ENCODE peak calls at places on chromosomes 7 and 10, in four cellular contexts. G is stimulated activated CD8-positive, alpha-beta memory T cell treated with anti-CD3 and anti-CD28 coated beads, Interleukin-15, amount 100 ng/mL, for 1 hour; L is GM12892; D is psoas muscle. C is an unnamed sample.

GRCh38 chr10:62456611-62457101 is 82.5 kb downstream of the ZNF365 start:
- DNase-seq in G (no peak), L (peak; percentile 14), D (no peak), C (no peak)

GRCh38 chr10:99685232-99686041 is 26.1 kb downstream of the ENTPD7 start:
- DNase-seq in G (no peak), L (no peak), D (no peak), C (no peak)

GRCh38 chr7:40493609-40494041 is 358.8 kb downstream of the SUGCT start:
- DNase-seq in G (no peak), L (no peak), D (no peak), C (no peak)

GRCh38 chr10:131312261-131312801 is 810 bp upstream of the TCERG1L start:
- DNase-seq in G (no peak), L (no peak), D (no peak), C (no peak)

GRCh38 chr10:58367049-58367448 is 18.2 kb upstream of the TFAM start:
- DNase-seq in G (no peak), L (no peak), D (no peak), C (no peak)

GRCh38 chr7:14748461-14748860 is 154.1 kb downstream of the DGKB start:
- DNase-seq in G (no peak), L (no peak), D (no peak), C (no peak)

GRCh38 chr10:106401161-106401560 is 763.3 kb downstream of the SORCS1 start:
- DNase-seq in G (no peak), L (no peak), D (no peak), C (no peak)

GRCh38 chr10:43689955-43690771 is 41.5 kb upstream of the ZNF32 start:
- DNase-seq in G (peak; percentile 77), L (peak; percentile 93), D (peak; percentile 92), C (peak; percentile 74)

GRCh38 chr10:130805635-130806030 is 505.9 kb downstream of the TCERG1L start:
- DNase-seq in G (no peak), L (no peak), D (no peak), C (no peak)

C was measured in activated T-helper 9 cell treated with anti-CD3 and anti-CD28 coated beads, Interleukin-2, amount 50 U/mL, for 16 hours.